ENCODE peak calls at places on chromosomes 6 and 20, in five cellular contexts. X is SJSA1, Z is ELF-1, A is mammary epithelial cell, D is iPS-NIHi11. M is an unnamed sample.
A peak's percentile ranks its signal among the peaks of the same experiment; 100 is the strongest.

GRCh38 chr20:40532103-40532502 is 156.9 kb downstream of the MAFB start:
- DNase-seq in X (no peak), Z (peak; percentile 12), A (peak; percentile 32), D (peak; percentile 33), M (peak; percentile 64)

GRCh38 chr6:136846046-136846445 is 23.7 kb downstream of the PEX7 start:
- DNase-seq in X (peak; percentile 18), Z (peak; percentile 14), A (peak; percentile 29), D (peak; percentile 72), M (peak; percentile 70)

GRCh38 chr6:37441651-37442050 is 8.6 kb downstream of the CMTR1 start:
- DNase-seq in X (no peak), Z (no peak), A (no peak), D (no peak), M (no peak)

GRCh38 chr6:52160468-52161104 is 25.6 kb upstream of the IL17A start:
- DNase-seq in X (no peak), Z (no peak), A (no peak), D (no peak), M (no peak)

GRCh38 chr6:158058156-158058723 is 76.6 kb downstream of the SYNJ2 start:
- DNase-seq in X (no peak), Z (no peak), A (no peak), D (no peak), M (no peak)

GRCh38 chr20:45470939-45471338 is 1.4 kb downstream of the WFDC2 start:
- DNase-seq in X (no peak), Z (peak; percentile 41), A (no peak), D (no peak), M (peak; percentile 62)

GRCh38 chr6:19599813-19600464 is 237.2 kb upstream of the ID4 start:
- DNase-seq in X (no peak), Z (no peak), A (no peak), D (no peak), M (no peak)

GRCh38 chr6:126957721-126958120 is 160.8 kb upstream of the RSPO3 start:
- DNase-seq in X (no peak), Z (no peak), A (no peak), D (no peak), M (no peak)

GRCh38 chr6:137541531-137541930 is 47.3 kb upstream of the OLIG3 start:
- DNase-seq in X (no peak), Z (no peak), A (no peak), D (no peak), M (no peak)

GRCh38 chr20:20593447-20594170 is 118.8 kb downstream of the RALGAPA2 start:
- DNase-seq in X (peak; percentile 15), Z (peak; percentile 76), A (peak; percentile 25), D (peak; percentile 79), M (peak; percentile 89)

GRCh38 chr20:57650756-57651483 is 30.7 kb upstream of the ZBP1 start:
- DNase-seq in X (no peak), Z (no peak), A (no peak), D (no peak), M (no peak)

GRCh38 chr6:65638047-65638831 is 68.8 kb downstream of the EYS start:
- DNase-seq in X (no peak), Z (peak; percentile 67), A (no peak), D (peak; percentile 16), M (peak; percentile 77)

GRCh38 chr6:110902091-110902490 is 27.5 kb downstream of the AMD1 start:
- DNase-seq in X (no peak), Z (no peak), A (no peak), D (peak; percentile 11), M (no peak)

GRCh38 chr20:37075932-37076685 is 19.7 kb downstream of the RBL1 start:
- DNase-seq in X (no peak), Z (no peak), A (no peak), D (no peak), M (no peak)

GRCh38 chr6:41698350-41698781 is 37.0 kb downstream of the TFEB start:
- DNase-seq in X (peak; percentile 70), Z (peak; percentile 73), A (peak; percentile 81), D (no peak), M (no peak)

GRCh38 chr6:56073315-56073714 is 174.1 kb downstream of the COL21A1 start:
- DNase-seq in X (no peak), Z (no peak), A (no peak), D (no peak), M (no peak)

GRCh38 chr20:57089701-57090144 is 176.7 kb downstream of the BMP7 start:
- DNase-seq in X (peak; percentile 59), Z (peak; percentile 86), A (peak; percentile 33), D (peak; percentile 89), M (peak; percentile 74)

GRCh38 chr20:41747226-41747625 is 129.0 kb upstream of the CHD6 start:
- DNase-seq in X (no peak), Z (no peak), A (no peak), D (no peak), M (no peak)

GRCh38 chr20:1377341-1377871 is 15.4 kb downstream of the FKBP1A start:
- DNase-seq in X (no peak), Z (no peak), A (peak; percentile 26), D (no peak), M (no peak)

GRCh38 chr6:101401792-101402617 is 8.5 kb downstream of the GRIK2 start:
- DNase-seq in X (no peak), Z (peak; percentile 63), A (no peak), D (peak; percentile 63), M (peak; percentile 83)

GRCh38 chr20:52306477-52306876 is 114.9 kb upstream of the ZFP64 start:
- DNase-seq in X (no peak), Z (no peak), A (no peak), D (no peak), M (no peak)

GRCh38 chr6:33978593-33979150 is 167.2 kb downstream of the GRM4 start:
- DNase-seq in X (no peak), Z (no peak), A (no peak), D (no peak), M (no peak)

GRCh38 chr6:136365781-136366354 is 76.2 kb upstream of the BCLAF1 start:
- DNase-seq in X (no peak), Z (no peak), A (no peak), D (no peak), M (no peak)

GRCh38 chr6:165611294-165611693 is 51.7 kb downstream of the PDE10A start:
- DNase-seq in X (no peak), Z (no peak), A (no peak), D (no peak), M (no peak)

GRCh38 chr20:49385471-49385870 is 97.0 kb downstream of the KCNB1 start:
- DNase-seq in X (peak; percentile 21), Z (peak; percentile 53), A (peak; percentile 33), D (peak; percentile 48), M (peak; percentile 72)

GRCh38 chr20:33651562-33652048 is 10.5 kb upstream of the C20orf144 start:
- DNase-seq in X (no peak), Z (no peak), A (no peak), D (no peak), M (no peak)

GRCh38 chr20:60331688-60332300 is 373.6 kb downstream of the CDH26 start:
- DNase-seq in X (no peak), Z (no peak), A (no peak), D (no peak), M (no peak)

GRCh38 chr6:166900130-166900708 is 56.1 kb downstream of the RNASET2 start:
- DNase-seq in X (no peak), Z (no peak), A (no peak), D (no peak), M (no peak)

GRCh38 chr20:15528386-15529111 is 1044.7 kb downstream of the KIF16B start:
- DNase-seq in X (no peak), Z (no peak), A (no peak), D (no peak), M (no peak)

GRCh38 chr20:4916991-4917881 is 84.1 kb downstream of the SLC23A2 start:
- DNase-seq in X (no peak), Z (no peak), A (peak; percentile 58), D (no peak), M (no peak)

GRCh38 chr6:74187811-74188210 is 491.8 kb downstream of the CD109 start:
- DNase-seq in X (no peak), Z (no peak), A (no peak), D (no peak), M (no peak)

GRCh38 chr6:42007753-42008528 is 42.4 kb upstream of the TAF8 start:
- DNase-seq in X (no peak), Z (no peak), A (no peak), D (no peak), M (no peak)

M was measured in mesendoderm.